ENCODE peak calls at places on chromosomes 16 and 17, in ten cellular contexts. I is nephron progenitor cell; Z is activated CD4-positive, alpha-beta T cell treated with anti-CD3 and anti-CD28 coated beads, Interleukin-2, amount 50 U/mL, for 48 hours; A is nucleus accumbens; G is 8988T; V is Ammon's horn; P is iris pigment epithelial cell; W is amniotic stem cell; D is keratinocyte; O is stimulated activated naive CD4-positive, alpha-beta T cell treated with Interleukin-2 at 50 U/mL for 16 hours. U is an unnamed sample.

GRCh38 chr16:67613808-67614207 is 31.1 kb upstream of the CARMIL2 start:
- DNase-seq in I (peak), Z (peak), A (no peak), G (no peak), V (no peak), P (no peak), W (no peak), D (no peak), O (no peak), U (no peak)

GRCh38 chr16:19654147-19654546 is 63.9 kb downstream of the KNOP1 start:
- DNase-seq in I (no peak), Z (no peak), A (no peak), G (no peak), V (peak), P (no peak), W (no peak), D (no peak), O (no peak), U (no peak)

GRCh38 chr17:2563061-2563460 is 30.4 kb upstream of the PAFAH1B1 start:
- DNase-seq in I (no peak), Z (no peak), A (no peak), G (no peak), V (no peak), P (no peak), W (no peak), D (peak), O (no peak), U (no peak)

GRCh38 chr17:75619506-75620431 is 13.5 kb upstream of the SMIM5 start:
- DNase-seq in I (peak), Z (peak), A (no peak), G (peak), V (no peak), P (peak), W (no peak), D (no peak), O (no peak), U (peak)

GRCh38 chr17:78956254-78956653 is 23.5 kb downstream of the LGALS3BP start:
- DNase-seq in I (no peak), Z (no peak), A (no peak), G (no peak), V (no peak), P (no peak), W (no peak), D (no peak), O (no peak), U (no peak)

GRCh38 chr17:64418506-64419339 is 28.1 kb upstream of the PECAM1 start:
- DNase-seq in I (no peak), Z (no peak), A (no peak), G (no peak), V (peak), P (peak), W (peak), D (no peak), O (no peak), U (peak)

GRCh38 chr17:34499576-34499975 is 79.8 kb upstream of the TMEM132E start:
- DNase-seq in I (peak), Z (peak), A (no peak), G (no peak), V (no peak), P (peak), W (no peak), D (peak), O (no peak), U (peak)

GRCh38 chr16:4693956-4694663 is 748 bp downstream of the NUDT16L1 start:
- DNase-seq in I (peak), Z (peak), A (no peak), G (peak), V (peak), P (peak), W (no peak), D (no peak), O (no peak), U (no peak)

GRCh38 chr16:30766206-30766921 is 4.2 kb downstream of the RNF40 start:
- DNase-seq in I (no peak), Z (no peak), A (no peak), G (no peak), V (no peak), P (no peak), W (no peak), D (no peak), O (no peak), U (no peak)

GRCh38 chr17:82570282-82570681 is 50.8 kb downstream of the FOXK2 start:
- DNase-seq in I (peak), Z (no peak), A (no peak), G (no peak), V (no peak), P (no peak), W (no peak), D (no peak), O (no peak), U (no peak)

GRCh38 chr17:4229627-4230026 is 34.2 kb downstream of the ANKFY1 start:
- DNase-seq in I (no peak), Z (no peak), A (no peak), G (no peak), V (peak), P (peak), W (peak), D (no peak), O (no peak), U (no peak)

GRCh38 chr17:31508310-31509094 is 117.0 kb downstream of the RAB11FIP4 start:
- DNase-seq in I (no peak), Z (peak), A (no peak), G (no peak), V (no peak), P (no peak), W (no peak), D (no peak), O (peak), U (peak)

GRCh38 chr16:75251280-75252048 is at the start of gene BCAR1:
- DNase-seq in I (peak), Z (peak), A (peak), G (peak), V (peak), P (peak), W (peak), D (no peak), O (no peak), U (peak)

GRCh38 chr17:40063034-40063765 is 435 bp downstream of the THRA start:
- DNase-seq in I (peak), Z (peak), A (peak), G (peak), V (peak), P (peak), W (no peak), D (no peak), O (no peak), U (peak)

GRCh38 chr16:17437142-17437720 is 33.5 kb downstream of the XYLT1 start:
- DNase-seq in I (no peak), Z (no peak), A (no peak), G (no peak), V (peak), P (no peak), W (no peak), D (no peak), O (no peak), U (no peak)

GRCh38 chr17:44400226-44400847 is 10.9 kb upstream of the ITGA2B start:
- DNase-seq in I (no peak), Z (no peak), A (no peak), G (no peak), V (peak), P (peak), W (no peak), D (no peak), O (no peak), U (peak)

GRCh38 chr16:30142672-30143346 is 19.8 kb upstream of the MAPK3 start:
- DNase-seq in I (no peak), Z (no peak), A (no peak), G (no peak), V (no peak), P (no peak), W (no peak), D (no peak), O (no peak), U (peak)

GRCh38 chr16:30741461-30741914 is 6.7 kb upstream of the PHKG2 start:
- DNase-seq in I (no peak), Z (no peak), A (no peak), G (peak), V (peak), P (peak), W (peak), D (peak), O (no peak), U (no peak)

GRCh38 chr17:17938388-17939107 is 33.7 kb downstream of the TOM1L2 start:
- DNase-seq in I (no peak), Z (no peak), A (no peak), G (no peak), V (no peak), P (no peak), W (no peak), D (peak), O (no peak), U (no peak)

GRCh38 chr17:57519800-57520199 is 225.3 kb downstream of the CCDC182 start:
- DNase-seq in I (no peak), Z (no peak), A (no peak), G (no peak), V (no peak), P (no peak), W (no peak), D (no peak), O (no peak), U (no peak)

GRCh38 chr17:61196302-61196704 is 203.3 kb upstream of the TBX2 start:
- DNase-seq in I (no peak), Z (no peak), A (no peak), G (no peak), V (no peak), P (no peak), W (peak), D (no peak), O (no peak), U (no peak)

GRCh38 chr16:177394-177822 is 928 bp downstream of the HBA1 start:
- DNase-seq in I (no peak), Z (no peak), A (no peak), G (no peak), V (no peak), P (no peak), W (no peak), D (no peak), O (no peak), U (peak)

GRCh38 chr16:72894291-72895151 is 153.4 kb downstream of the ZFHX3 start:
- DNase-seq in I (no peak), Z (no peak), A (no peak), G (no peak), V (no peak), P (no peak), W (no peak), D (no peak), O (no peak), U (no peak)

GRCh38 chr17:79864617-79865250 is 25.5 kb upstream of the CBX4 start:
- DNase-seq in I (no peak), Z (no peak), A (no peak), G (no peak), V (no peak), P (no peak), W (no peak), D (no peak), O (no peak), U (no peak)

GRCh38 chr17:82120148-82120547 is 22.1 kb upstream of the FASN start:
- DNase-seq in I (no peak), Z (no peak), A (no peak), G (no peak), V (no peak), P (peak), W (no peak), D (no peak), O (no peak), U (no peak)